ENCODE peak calls at places on chromosome 3, in seven cellular contexts. P, Q, U, R, M, C and N are unnamed samples. For H3K4me1, the result is how much of the 10 kb centered on the place peaks cover.

GRCh38 chr3:144036498-144036897 is 64.9 kb downstream of the DIPK2A start:
- DNase-seq in Q (no peak), U (no peak), C (no peak), P (no peak), R (no peak), M (no peak), N (no peak)

GRCh38 chr3:129596194-129597086 is 10.0 kb downstream of the PLXND1 start:
- DNase-seq in U (no peak), Q (peak), M (peak), C (peak), R (peak), P (peak), N (peak)

GRCh38 chr3:189308594-189308993 is 136.8 kb downstream of the TPRG1 start:
- DNase-seq in Q (no peak), M (no peak), P (no peak), U (no peak), C (no peak), R (no peak), N (no peak)

GRCh38 chr3:114057011-114057347 is 442 bp downstream of the QTRT2 start:
- DNase-seq in Q (no peak), C (no peak), R (no peak), M (no peak), U (no peak), P (no peak), N (no peak)

GRCh38 chr3:137409584-137409983 is 354.5 kb upstream of the SOX14 start:
- DNase-seq in U (no peak), P (no peak), Q (no peak), R (no peak), M (no peak), C (no peak), N (no peak)

GRCh38 chr3:150469031-150469930 is 61.2 kb downstream of the TSC22D2 start:
- DNase-seq in Q (peak), M (peak), P (no peak), R (peak), C (no peak), U (peak), N (peak)

GRCh38 chr3:111278961-111279360 is 207.3 kb downstream of the NECTIN3 start:
- DNase-seq in C (no peak), P (no peak), U (no peak), Q (no peak), M (no peak), R (no peak), N (no peak)

GRCh38 chr3:153944084-153944483 is 177.1 kb upstream of the ARHGEF26 start:
- DNase-seq in C (no peak), U (no peak), Q (no peak), R (no peak), M (no peak), P (no peak), N (no peak)

GRCh38 chr3:48001991-48002390 is 14.2 kb downstream of the MAP4 start:
- DNase-seq in C (no peak), M (no peak), U (no peak), P (no peak), Q (no peak), R (peak), N (no peak)

GRCh38 chr3:117252208-117252607 is 542.6 kb downstream of the TUSC7 start:
- DNase-seq in Q (no peak), P (no peak), R (no peak), M (no peak), C (no peak), U (no peak), N (no peak)

GRCh38 chr3:73520931-73521461 is 103.7 kb downstream of the PDZRN3 start:
- DNase-seq in M (peak), U (no peak), R (no peak), P (no peak), Q (no peak), C (no peak), N (peak)

GRCh38 chr3:16243706-16244490 is 20.8 kb downstream of the DPH3 start:
- DNase-seq in R (peak), U (no peak), M (no peak), C (no peak), Q (no peak), P (no peak), N (peak)

GRCh38 chr3:22887664-22888291 is 315.3 kb upstream of the UBE2E2 start:
- DNase-seq in R (no peak), C (no peak), P (no peak), U (no peak), Q (peak), M (no peak), N (no peak)

GRCh38 chr3:172666873-172667694 is 43.8 kb downstream of the NCEH1 start:
- DNase-seq in U (peak), M (peak), C (peak), R (peak), P (no peak), Q (peak), N (peak)

GRCh38 chr3:157530637-157531300 is 27.6 kb upstream of the VEPH1 start:
- DNase-seq in Q (no peak), R (no peak), C (no peak), M (no peak), P (no peak), U (no peak), N (no peak)

GRCh38 chr3:112362221-112362620 is 29.3 kb downstream of the CD200 start:
- DNase-seq in Q (no peak), R (no peak), M (no peak), U (no peak), C (no peak), P (no peak), N (no peak)

GRCh38 chr3:25074151-25074550 is 353.9 kb upstream of the RARB start:
- DNase-seq in P (no peak), C (no peak), Q (no peak), R (no peak), M (no peak), U (no peak), N (no peak)

GRCh38 chr3:197356275-197356674 is 57.9 kb upstream of the DLG1 start:
- DNase-seq in P (peak), M (peak), C (no peak), Q (no peak), U (no peak), R (no peak), N (peak)

GRCh38 chr3:66099541-66100065 is 60.9 kb upstream of the MAGI1 start:
- DNase-seq in C (no peak), R (no peak), Q (no peak), M (no peak), P (no peak), U (no peak), N (no peak)

GRCh38 chr3:111904376-111905241 is 45.5 kb downstream of the PHLDB2 start:
- DNase-seq in P (no peak), M (no peak), U (no peak), Q (no peak), C (no peak), R (no peak), N (no peak)

GRCh38 chr3:54527953-54528352 is 399.9 kb downstream of the LRTM1 start:
- DNase-seq in P (no peak), C (no peak), R (no peak), M (no peak), Q (no peak), U (no peak), N (peak)

GRCh38 chr3:41182504-41183059 is 16.7 kb upstream of the CTNNB1 start:
- DNase-seq in U (no peak), P (no peak), C (no peak), M (no peak), R (no peak), Q (no peak), N (no peak)

GRCh38 chr3:142209655-142210054 is 15.7 kb downstream of the GK5 start:
- DNase-seq in Q (no peak), R (no peak), C (no peak), P (no peak), M (no peak), U (no peak), N (no peak)

DNA sequence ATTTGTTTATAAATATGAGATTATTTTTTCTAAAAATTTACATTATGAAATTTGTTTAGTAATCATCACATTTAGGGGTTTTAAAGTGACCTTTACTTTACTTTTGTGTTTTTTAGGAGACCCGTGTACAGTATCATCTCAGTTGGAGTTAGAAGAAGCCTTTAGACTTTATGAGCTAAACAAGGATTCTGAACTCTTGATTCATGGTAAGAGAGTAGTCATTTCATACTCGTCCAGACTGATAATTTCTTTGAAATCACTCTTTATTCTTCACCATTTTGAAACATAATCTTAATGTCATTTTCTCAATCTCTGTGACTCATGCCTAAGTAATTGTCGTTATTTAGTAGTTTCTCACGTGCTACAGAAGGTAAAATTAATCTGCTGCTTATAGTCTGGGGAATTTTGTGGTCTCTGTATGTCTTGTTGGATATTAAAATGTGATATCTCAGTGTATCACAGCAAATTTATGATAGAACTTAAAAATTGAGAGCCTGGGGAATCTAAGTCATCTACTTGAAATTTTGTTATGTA is 37.7 kb downstream of the PRKCI start:
- DNase-seq in C (no peak), U (no peak), M (no peak), P (no peak), Q (no peak), R (no peak), N (no peak)
- H3K4me1 ChIP-seq in C (under half), U (under half), M (under half), P (under half), Q (under half), R (under half), N (under half)

GRCh38 chr3:103494512-103494911 is 1059.7 kb downstream of the ZPLD1 start:
- DNase-seq in R (no peak), P (no peak), U (no peak), Q (no peak), C (no peak), M (no peak), N (no peak)
- H3K4me1 ChIP-seq in R (under half), P (under half), U (under half), Q (under half), C (under half), M (under half), N (under half)

DNA sequence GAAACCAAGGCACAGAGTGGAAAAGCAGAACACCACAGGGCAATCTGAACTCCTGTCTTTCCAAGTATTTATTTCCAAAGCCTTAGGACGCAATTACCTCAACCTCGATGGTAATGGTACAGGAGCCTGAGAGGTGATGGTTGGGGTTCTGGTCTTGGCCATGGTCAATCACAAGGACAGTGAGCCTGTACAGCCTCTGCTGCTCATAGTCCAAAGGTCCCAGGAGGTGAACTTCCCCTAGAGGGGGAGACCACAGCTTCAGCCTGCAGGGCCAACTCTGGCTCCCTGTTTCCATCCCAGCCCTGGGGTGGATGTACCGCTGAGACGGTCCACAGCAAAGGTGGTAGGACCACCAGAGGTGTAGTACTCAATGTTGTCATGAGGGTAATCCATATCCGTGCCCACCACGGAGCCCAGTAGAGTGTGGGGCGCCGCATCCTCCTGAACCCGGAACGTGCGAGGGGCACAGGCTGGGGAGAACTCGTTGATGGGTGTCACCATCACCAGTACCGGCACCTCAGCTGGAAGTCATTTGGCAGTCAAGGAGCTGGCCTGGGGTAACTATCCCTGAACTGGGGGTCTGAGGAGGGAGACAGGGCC is 6.1 kb downstream of the CDHR4 start:
- DNase-seq in R (no peak), M (no peak), U (no peak), C (no peak), Q (no peak), P (no peak), N (no peak)
- H3K4me1 ChIP-seq in R (under half), M (under half), U (under half), C (under half), Q (under half), P (under half), N (under half)

DNA sequence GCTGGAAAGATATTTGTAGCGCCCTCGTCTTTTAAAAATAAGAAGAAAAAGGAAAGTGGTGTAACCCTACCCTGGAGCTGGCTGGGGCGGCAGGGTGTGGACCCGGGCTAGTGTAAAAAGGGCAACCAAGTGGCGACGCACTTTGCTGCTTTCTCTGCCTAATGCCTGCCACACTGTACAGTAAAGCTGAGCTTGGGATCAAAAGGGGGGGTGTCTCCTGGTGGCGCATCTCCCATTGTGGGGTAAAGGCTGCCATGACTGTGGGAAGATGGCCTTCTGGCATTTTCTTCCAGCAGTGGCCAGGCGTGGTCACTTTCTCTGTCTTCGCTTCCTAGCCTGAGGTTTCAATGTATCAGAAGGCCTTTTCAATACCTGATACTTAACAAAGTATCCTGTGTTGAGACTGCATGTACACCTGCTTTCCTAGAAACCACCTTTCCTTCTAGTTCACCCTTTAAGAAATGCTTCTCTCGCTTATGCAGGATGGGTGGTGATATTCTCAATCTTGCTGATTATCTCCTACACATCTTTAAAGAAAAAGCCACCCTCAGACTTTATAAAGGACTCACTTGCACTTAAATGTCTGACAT is 901 bp downstream of the ARL6IP5 start:
- DNase-seq in Q (peak), R (peak), M (no peak), U (peak), P (peak), C (no peak), N (peak)
- H3K4me1 ChIP-seq in Q (under half), R (half or more), M (under half), U (under half), P (half or more), C (half or more), N (half or more)

GRCh38 chr3:35502699-35503098 is 136.6 kb upstream of the ARPP21 start:
- DNase-seq in M (no peak), Q (no peak), C (no peak), R (no peak), P (no peak), U (no peak), N (no peak)
- H3K4me1 ChIP-seq in M (under half), Q (under half), C (under half), R (under half), P (under half), U (under half), N (under half)

GRCh38 chr3:9781978-9782575 is 10.2 kb downstream of the TADA3 start:
- DNase-seq in U (no peak), C (no peak), Q (no peak), M (no peak), P (no peak), R (no peak), N (no peak)
- H3K4me1 ChIP-seq in U (under half), C (under half), Q (under half), M (under half), P (under half), R (under half), N (under half)